ENCODE peak calls at places on chromosome 12, in eight cellular contexts. One of them, this sample, is unnamed.

GRCh38 chr12:82461393-82461792 is 103.1 kb downstream of the METTL25 start:
- DNase-seq in NCI-H1694: no peak
- DNase-seq in ovary: no peak
- DNase-seq in testis: no peak
- DNase-seq in A549: peak; percentile 2
- DNase-seq in HCEC 1CT: no peak
- DNase-seq in astrocyte of the cerebellum: no peak
- DNase-seq in left ventricle myocardium inferior: no peak
- DNase-seq in this sample: no peak

GRCh38 chr12:85325452-85325851 is 45.4 kb downstream of the ALX1 start:
- DNase-seq in astrocyte of the cerebellum: no peak
- DNase-seq in A549: no peak
- DNase-seq in ovary: no peak
- DNase-seq in left ventricle myocardium inferior: no peak
- DNase-seq in NCI-H1694: no peak
- DNase-seq in HCEC 1CT: no peak
- DNase-seq in testis: peak; percentile 14
- DNase-seq in this sample: no peak

GRCh38 chr12:81546811-81547210 is 212.3 kb downstream of the PPFIA2 start:
- DNase-seq in A549: no peak
- DNase-seq in testis: no peak
- DNase-seq in HCEC 1CT: no peak
- DNase-seq in left ventricle myocardium inferior: no peak
- DNase-seq in NCI-H1694: no peak
- DNase-seq in astrocyte of the cerebellum: no peak
- DNase-seq in ovary: no peak
- DNase-seq in this sample: no peak

GRCh38 chr12:49367381-49368239 is at the start of gene SPATS2:
- DNase-seq in left ventricle myocardium inferior: peak; percentile 96
- DNase-seq in ovary: no peak
- DNase-seq in astrocyte of the cerebellum: no peak
- DNase-seq in NCI-H1694: peak; percentile 33
- DNase-seq in testis: peak; percentile 38
- DNase-seq in A549: no peak
- DNase-seq in HCEC 1CT: peak; percentile 27
- DNase-seq in this sample: no peak

GRCh38 chr12:28114488-28114887 is 75.8 kb upstream of the CCDC91 start:
- DNase-seq in A549: no peak
- DNase-seq in HCEC 1CT: peak; percentile 82
- DNase-seq in astrocyte of the cerebellum: no peak
- DNase-seq in ovary: no peak
- DNase-seq in left ventricle myocardium inferior: no peak
- DNase-seq in testis: no peak
- DNase-seq in NCI-H1694: no peak
- DNase-seq in this sample: no peak

GRCh38 chr12:32569256-32569655 is 109.8 kb upstream of the DNM1L start:
- DNase-seq in NCI-H1694: no peak
- DNase-seq in A549: no peak
- DNase-seq in ovary: no peak
- DNase-seq in HCEC 1CT: no peak
- DNase-seq in astrocyte of the cerebellum: no peak
- DNase-seq in testis: no peak
- DNase-seq in left ventricle myocardium inferior: no peak
- DNase-seq in this sample: no peak

GRCh38 chr12:30847259-30847658 is 79.3 kb upstream of the TSPAN11 start:
- DNase-seq in left ventricle myocardium inferior: no peak
- DNase-seq in NCI-H1694: peak; percentile 86
- DNase-seq in HCEC 1CT: peak; percentile 56
- DNase-seq in ovary: no peak
- DNase-seq in testis: no peak
- DNase-seq in astrocyte of the cerebellum: peak; percentile 64
- DNase-seq in A549: no peak
- DNase-seq in this sample: peak; percentile 81

GRCh38 chr12:117112268-117112595 is 13.0 kb upstream of the TESC start:
- DNase-seq in astrocyte of the cerebellum: no peak
- DNase-seq in A549: no peak
- DNase-seq in HCEC 1CT: no peak
- DNase-seq in left ventricle myocardium inferior: no peak
- DNase-seq in NCI-H1694: no peak
- DNase-seq in ovary: no peak
- DNase-seq in testis: no peak
- DNase-seq in this sample: no peak

This sample was measured in K562.